ENCODE peak calls at places on chromosomes 2 and 18, in four cellular contexts. I is HepG2, T is H1, O is HCT116. E is an unnamed sample.

GRCh38 chr2:221677688-221678087 is 105.6 kb upstream of the EPHA4 start:
- DNase-seq in I (no peak), T (no peak), O (no peak), E (no peak)

GRCh38 chr2:26693287-26693849 is 846 bp downstream of the KCNK3 start:
- DNase-seq in I (no peak), T (peak), O (no peak), E (no peak)

GRCh38 chr2:187553908-187554703 is at the start of gene TFPI:
- DNase-seq in I (peak), T (no peak), O (no peak), E (peak)

GRCh38 chr2:235106874-235107639 is 155.2 kb downstream of the SH3BP4 start:
- DNase-seq in I (peak), T (peak), O (peak), E (peak)

GRCh38 chr2:134433934-134434333 is 180.1 kb downstream of the MGAT5 start:
- DNase-seq in I (no peak), T (no peak), O (no peak), E (no peak)

GRCh38 chr18:6404834-6405233 is 9.9 kb downstream of the L3MBTL4 start:
- DNase-seq in I (no peak), T (no peak), O (no peak), E (no peak)

GRCh38 chr2:69917854-69918253 is 2.9 kb downstream of the MXD1 start:
- DNase-seq in I (no peak), T (no peak), O (peak), E (peak)

GRCh38 chr2:149023091-149023490 is 15.4 kb upstream of the LYPD6B start:
- DNase-seq in I (no peak), T (peak), O (no peak), E (no peak)

GRCh38 chr18:79559121-79559835 is 120.3 kb upstream of the CTDP1 start:
- DNase-seq in I (no peak), T (no peak), O (no peak), E (no peak)

GRCh38 chr2:189337648-189338047 is 103.6 kb upstream of the WDR75 start:
- DNase-seq in I (no peak), T (no peak), O (no peak), E (no peak)

GRCh38 chr2:133200684-133201421 is 367.4 kb downstream of the NCKAP5 start:
- DNase-seq in I (no peak), T (no peak), O (peak), E (no peak)

GRCh38 chr2:232622563-232622962 is 10.8 kb upstream of the EFHD1 start:
- DNase-seq in I (no peak), T (no peak), O (no peak), E (no peak)

GRCh38 chr2:113225505-113226259 is 51.9 kb downstream of the PSD4 start:
- DNase-seq in I (no peak), T (no peak), O (no peak), E (no peak)

GRCh38 chr2:70776266-70776665 is 8.3 kb upstream of the ADD2 start:
- DNase-seq in I (no peak), T (no peak), O (no peak), E (no peak)

GRCh38 chr2:187748958-187749357 is 194.7 kb upstream of the TFPI start:
- DNase-seq in I (no peak), T (no peak), O (no peak), E (no peak)

GRCh38 chr2:186542002-186542401 is 47.9 kb upstream of the ITGAV start:
- DNase-seq in I (no peak), T (no peak), O (no peak), E (no peak)

GRCh38 chr2:186551323-186552050 is 38.4 kb upstream of the ITGAV start:
- DNase-seq in I (no peak), T (no peak), O (no peak), E (no peak)

GRCh38 chr2:186544255-186544675 is 45.6 kb upstream of the ITGAV start:
- DNase-seq in I (peak), T (no peak), O (peak), E (no peak)

GRCh38 chr2:186543561-186544131 is 46.2 kb upstream of the ITGAV start:
- DNase-seq in I (no peak), T (no peak), O (no peak), E (no peak)

DNA sequence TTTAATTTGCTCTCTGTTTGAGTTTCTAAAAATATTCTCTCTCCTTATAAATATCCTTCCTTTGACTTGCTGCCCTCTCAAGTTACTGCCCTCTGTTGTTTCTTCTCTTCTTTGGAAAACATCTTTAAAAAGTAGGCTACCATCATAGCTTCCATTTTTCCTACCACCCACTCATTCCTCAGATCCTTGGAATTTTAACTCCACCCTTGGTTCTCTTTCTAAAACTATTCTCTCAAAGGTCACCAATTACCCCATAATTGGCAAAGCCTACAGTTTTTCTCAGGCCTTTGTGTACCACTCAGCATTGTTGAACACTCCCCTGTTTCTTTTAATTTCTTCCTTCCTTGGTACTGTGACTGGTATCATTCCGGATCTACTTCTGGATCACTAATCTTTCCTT is 43.0 kb upstream of the ITGAV start:
- DNase-seq in I (no peak), T (no peak), O (no peak), E (no peak)
- TF ChIP-seq ZNF274 in I (no peak), T (no peak), O (no peak), E (no peak)

GRCh38 chr2:228268756-228269155 is 87.3 kb upstream of the SPHKAP start:
- DNase-seq in I (no peak), T (no peak), O (no peak), E (no peak)

DNA sequence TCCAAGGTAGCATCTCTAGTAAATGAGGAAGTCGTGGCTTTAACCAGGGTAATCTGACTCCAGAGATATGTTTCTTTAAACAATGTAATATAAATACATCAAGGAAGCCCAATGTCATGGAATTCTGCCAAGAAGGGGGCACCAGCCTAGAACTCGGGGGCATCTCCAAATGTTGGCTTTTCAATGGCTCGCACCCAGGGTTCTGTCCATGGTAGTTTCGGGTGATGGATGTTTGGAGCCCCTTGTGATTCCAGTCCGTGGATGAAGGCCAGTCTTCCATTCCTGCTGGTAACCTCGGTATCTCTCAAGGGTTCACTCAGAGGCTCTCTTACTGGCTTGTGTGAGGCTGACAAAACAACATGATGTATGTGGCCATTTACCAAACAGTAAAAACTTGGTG is 91.7 kb upstream of the SPHKAP start:
- DNase-seq in I (no peak), T (no peak), O (no peak), E (no peak)
- TF ChIP-seq ZNF274 in I (no peak), T (no peak), O (no peak), E (no peak)

GRCh38 chr18:75206637-75207297 is 2.2 kb downstream of the PTGR3 start:
- DNase-seq in I (no peak), T (peak), O (no peak), E (no peak)

GRCh38 chr18:75209129-75209951 is at the start of gene PTGR3:
- DNase-seq in I (peak), T (peak), O (peak), E (peak)

GRCh38 chr18:75208836-75209128 is 157 bp downstream of the PTGR3 start:
- DNase-seq in I (no peak), T (peak), O (no peak), E (no peak)

GRCh38 chr18:75207298-75208054 is 1.5 kb downstream of the PTGR3 start:
- DNase-seq in I (peak), T (no peak), O (no peak), E (peak)

DNA sequence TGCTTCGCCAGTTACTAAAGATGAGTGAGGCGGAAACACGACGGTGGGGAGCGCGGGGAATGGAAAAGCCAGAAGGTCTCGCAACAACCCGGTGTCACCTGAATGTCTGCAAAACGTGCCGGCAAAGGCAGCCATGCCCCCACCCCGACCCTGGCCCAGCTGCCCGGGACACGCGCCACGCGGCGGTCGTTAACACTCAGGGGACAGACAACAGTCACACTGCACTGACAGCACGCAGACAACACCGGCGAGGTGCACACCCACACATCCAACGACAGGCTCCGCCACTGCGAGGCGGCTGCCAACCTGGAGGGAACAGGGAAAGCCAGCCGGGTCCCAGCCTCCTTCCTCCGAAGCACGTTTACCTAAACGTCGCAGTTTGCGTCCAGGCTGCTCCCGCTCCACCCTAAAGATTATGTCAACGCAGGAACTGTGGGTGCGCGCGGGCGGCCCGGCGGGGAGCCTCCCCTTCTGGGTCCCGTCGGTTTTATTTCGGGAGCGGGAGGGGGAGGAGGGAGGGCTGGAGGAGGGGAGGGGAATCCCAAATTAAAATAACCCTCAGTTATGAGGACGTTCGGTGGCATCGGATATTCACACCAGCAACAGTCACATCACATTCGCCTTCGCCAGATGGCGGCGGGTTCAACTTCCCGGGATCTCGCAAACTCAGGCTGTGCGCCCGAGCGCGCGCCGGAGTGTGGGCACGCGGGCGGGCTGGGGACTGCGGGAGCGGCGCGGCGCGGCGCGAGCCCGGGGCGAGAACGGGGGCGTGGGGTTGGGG is 694 bp downstream of the PTGR3 start:
- DNase-seq in I (peak), T (peak), O (no peak), E (peak)
- TF ChIP-seq ZNF274 in I (no peak), T (no peak), O (no peak), E (no peak)

GRCh38 chr18:70394672-70395071 is 105.8 kb downstream of the SOCS6 start:
- DNase-seq in I (no peak), T (no peak), O (no peak), E (no peak)

GRCh38 chr18:70398076-70398475 is 109.2 kb downstream of the SOCS6 start:
- DNase-seq in I (no peak), T (no peak), O (no peak), E (no peak)

GRCh38 chr18:70400473-70400872 is 111.6 kb downstream of the SOCS6 start:
- DNase-seq in I (no peak), T (no peak), O (no peak), E (no peak)

GRCh38 chr18:70397259-70397925 is 108.5 kb downstream of the SOCS6 start:
- DNase-seq in I (no peak), T (no peak), O (no peak), E (no peak)
- TF ChIP-seq ZNF274 in I (no peak), T (no peak), O (no peak), E (no peak)

DNA sequence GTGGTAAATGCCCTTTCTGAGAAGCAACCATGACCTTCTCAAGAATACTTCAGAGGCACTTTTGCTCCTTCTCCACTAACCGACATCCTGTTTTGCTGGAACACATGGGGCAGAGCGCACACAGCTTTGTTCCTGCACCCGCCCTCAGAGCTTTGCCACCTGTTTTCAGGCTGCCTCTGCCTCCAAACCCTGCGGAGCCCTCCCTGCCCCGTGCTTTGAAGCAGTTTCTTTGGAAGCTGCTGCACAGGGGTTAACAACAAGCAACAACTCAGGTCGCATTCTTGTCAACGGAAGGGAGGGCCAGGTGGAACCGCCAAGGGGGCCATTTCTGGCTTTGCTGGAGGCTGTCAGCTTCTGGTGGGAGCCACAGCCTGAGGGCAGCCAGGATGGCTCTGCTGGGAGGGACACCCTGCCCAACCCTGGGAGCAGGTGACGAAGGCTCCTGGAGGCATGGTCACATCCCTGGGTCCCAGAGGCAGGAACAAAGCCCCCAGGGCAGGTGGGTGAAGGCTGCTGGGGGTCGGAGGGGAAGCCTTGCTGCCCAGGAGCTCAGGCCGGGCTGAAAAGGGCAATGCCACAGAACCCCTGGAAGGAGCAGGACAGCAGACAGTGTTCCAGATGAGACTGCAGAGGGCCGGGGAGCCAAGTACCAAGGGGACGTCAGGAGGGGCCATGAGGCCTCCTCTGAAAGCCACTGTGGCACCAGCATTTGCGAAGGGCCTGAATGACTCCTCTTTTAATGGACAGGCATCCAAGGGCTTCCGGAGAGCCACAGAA is 46.8 kb downstream of the MRPS5 start:
- DNase-seq in I (no peak), T (no peak), O (no peak), E (no peak)
- TF ChIP-seq ZNF274 in I (no peak), T (no peak), O (no peak), E (no peak)

DNA sequence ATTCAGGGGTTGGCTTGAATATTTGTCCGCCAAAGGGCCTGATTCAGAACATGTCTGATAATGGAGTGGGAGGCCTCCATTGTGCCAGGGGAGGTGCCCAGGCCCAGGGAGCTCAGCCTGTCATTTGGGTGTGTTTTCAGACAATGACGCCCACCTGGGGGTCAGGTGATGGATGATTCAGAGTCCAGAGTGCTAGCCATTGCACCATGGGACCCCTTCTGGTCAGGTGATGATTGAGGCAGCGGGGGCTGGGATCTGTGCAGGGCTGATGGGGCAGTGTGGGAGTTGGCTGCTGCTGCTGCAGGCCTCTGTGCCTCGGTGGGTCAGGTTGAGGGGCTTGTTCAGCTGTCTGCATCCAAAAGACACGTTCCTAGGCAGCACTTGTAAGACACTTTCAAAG is 8.3 kb upstream of the ARHGEF4 start:
- DNase-seq in I (no peak), T (no peak), O (no peak), E (no peak)
- TF ChIP-seq ZNF274 in I (no peak), T (no peak), O (no peak), E (no peak)

GRCh38 chr2:147030966-147031760 is 813.7 kb upstream of the ACVR2A start:
- DNase-seq in I (no peak), T (no peak), O (peak), E (no peak)
- TF ChIP-seq ZNF274 in I (no peak), T (no peak), O (no peak), E (no peak)

GRCh38 chr2:97870396-97870843 is 125.3 kb downstream of the TMEM131 start:
- DNase-seq in I (peak), T (no peak), O (peak), E (peak)
- TF ChIP-seq ZNF274 in I (no peak), T (no peak), O (no peak), E (no peak)

GRCh38 chr2:217805679-217806479 is 196.9 kb downstream of the TNS1 start:
- DNase-seq in I (no peak), T (no peak), O (no peak), E (no peak)

GRCh38 chr2:217806480-217806760 is 196.4 kb downstream of the TNS1 start:
- DNase-seq in I (no peak), T (no peak), O (no peak), E (no peak)

GRCh38 chr2:217804338-217804737 is 198.5 kb downstream of the TNS1 start:
- DNase-seq in I (no peak), T (peak), O (no peak), E (no peak)

GRCh38 chr2:217803639-217803932 is 199.2 kb downstream of the TNS1 start:
- DNase-seq in I (no peak), T (no peak), O (no peak), E (no peak)

DNA sequence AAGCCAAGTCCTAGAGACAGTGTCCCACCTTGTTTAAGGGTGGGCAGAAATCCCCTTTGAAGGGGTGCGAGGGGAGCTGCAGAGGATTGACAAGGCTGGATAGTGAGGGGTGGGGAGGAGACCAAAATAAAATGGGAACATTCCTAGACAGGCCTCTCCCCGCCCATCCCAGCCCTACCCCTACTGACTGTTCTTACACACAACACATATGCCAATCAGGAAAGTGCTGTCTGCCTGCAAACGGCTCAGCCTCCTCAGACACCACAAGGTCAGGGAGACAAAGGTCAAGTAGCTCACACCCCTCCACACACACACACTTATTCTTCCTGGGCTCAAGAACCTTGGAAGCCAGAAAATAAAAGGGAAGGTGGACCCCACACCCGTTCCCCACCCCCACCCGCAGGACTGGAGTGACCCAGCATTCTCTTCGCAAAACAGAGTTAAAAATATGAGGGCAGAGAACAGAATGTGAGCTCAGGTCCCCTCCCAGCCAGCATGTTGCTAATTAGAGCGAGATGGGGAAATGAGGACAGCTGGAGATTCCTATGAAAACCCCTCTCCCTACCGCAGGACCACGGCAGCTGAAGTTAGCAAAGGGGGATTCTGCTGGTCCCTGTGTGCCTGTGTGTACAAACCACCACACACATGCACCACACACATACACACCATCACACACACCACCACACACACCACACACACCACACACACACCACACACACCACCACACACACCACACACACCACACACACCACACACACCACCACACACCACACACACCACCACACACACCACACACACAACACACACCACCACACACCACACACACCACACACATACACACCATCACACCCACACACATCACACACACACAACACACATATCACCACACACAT is 197.8 kb downstream of the TNS1 start:
- DNase-seq in I (no peak), T (no peak), O (no peak), E (no peak)
- TF ChIP-seq ZNF274 in I (no peak), T (no peak), O (no peak), E (no peak)

GRCh38 chr2:160836755-160837154 is 323.5 kb upstream of the TANK start:
- DNase-seq in I (no peak), T (no peak), O (no peak), E (no peak)
- TF ChIP-seq ZNF274 in I (no peak), T (no peak), O (no peak), E (no peak)

E was measured in K562.